ENCODE peak calls at places on chromosomes 13 and 19, in ten cellular contexts. D, T, S, Q, B, G, P, O, C and H are unnamed samples.

GRCh38 chr13:44004881-44005280 is 125.2 kb downstream of the LACC1 start:
- DNase-seq in D (no peak), P (no peak), S (no peak), B (peak; percentile 67), T (no peak), Q (no peak), G (no peak), O (no peak), C (no peak), H (no peak)

GRCh38 chr13:48564046-48564445 is 31.2 kb upstream of the RCBTB2 start:
- DNase-seq in O (no peak), S (no peak), G (no peak), B (peak; percentile 55), C (no peak), D (no peak), P (no peak), T (no peak), Q (no peak), H (no peak)

GRCh38 chr19:11752244-11752736 is 13.5 kb upstream of the ZNF823 start:
- DNase-seq in O (no peak), B (no peak), T (no peak), G (no peak), S (no peak), C (no peak), D (no peak), Q (no peak), P (no peak), H (no peak)

GRCh38 chr19:11125994-11126685 is 29.4 kb downstream of the SPC24 start:
- DNase-seq in C (peak; percentile 93), G (peak; percentile 88), B (peak; percentile 68), T (peak; percentile 84), Q (peak; percentile 88), O (no peak), S (peak; percentile 39), P (no peak), D (peak; percentile 86), H (peak; percentile 56)

GRCh38 chr13:41978007-41978406 is 17.1 kb upstream of the VWA8 start:
- DNase-seq in P (no peak), S (no peak), G (no peak), C (no peak), O (no peak), Q (no peak), D (no peak), T (no peak), B (no peak), H (no peak)

GRCh38 chr19:15297416-15298224 is 34.7 kb downstream of the BRD4 start:
- DNase-seq in O (no peak), B (no peak), C (peak; percentile 43), P (no peak), Q (no peak), D (peak; percentile 43), G (no peak), T (no peak), S (peak; percentile 59), H (no peak)

GRCh38 chr19:4717191-4717965 is 6.3 kb downstream of the DPP9 start:
- DNase-seq in D (no peak), B (peak; percentile 69), C (no peak), P (no peak), Q (no peak), O (no peak), T (no peak), G (no peak), S (no peak), H (no peak)

GRCh38 chr19:30556230-30556711 is 184.1 kb downstream of the ZNF536 start:
- DNase-seq in O (no peak), Q (no peak), G (no peak), S (no peak), T (no peak), D (no peak), C (no peak), B (no peak), P (no peak), H (no peak)

GRCh38 chr13:105971312-105971711 is 564.1 kb downstream of the EFNB2 start:
- DNase-seq in S (no peak), C (no peak), D (no peak), T (no peak), B (no peak), O (no peak), Q (no peak), P (no peak), G (no peak), H (no peak)

GRCh38 chr13:103299079-103299478 is 232.9 kb upstream of the SLC10A2 start:
- DNase-seq in O (no peak), B (no peak), C (no peak), D (peak; percentile 60), G (no peak), P (no peak), T (no peak), S (no peak), Q (no peak), H (no peak)

GRCh38 chr13:44249439-44249838 is 124.2 kb upstream of the SERP2 start:
- DNase-seq in G (peak; percentile 73), O (no peak), P (no peak), C (no peak), D (peak; percentile 29), S (no peak), B (peak; percentile 60), T (no peak), Q (no peak), H (no peak)

GRCh38 chr13:49097374-49097773 is 121.7 kb downstream of the FNDC3A start:
- DNase-seq in P (no peak), C (no peak), Q (no peak), D (no peak), G (no peak), S (peak; percentile 13), B (peak; percentile 42), O (no peak), T (no peak), H (no peak)

GRCh38 chr13:31045621-31046081 is 113.2 kb downstream of the TEX26 start:
- DNase-seq in S (peak; percentile 94), B (peak; percentile 92), Q (no peak), C (no peak), G (peak; percentile 61), T (peak; percentile 69), P (peak; percentile 37), O (no peak), D (peak; percentile 83), H (no peak)

DNA sequence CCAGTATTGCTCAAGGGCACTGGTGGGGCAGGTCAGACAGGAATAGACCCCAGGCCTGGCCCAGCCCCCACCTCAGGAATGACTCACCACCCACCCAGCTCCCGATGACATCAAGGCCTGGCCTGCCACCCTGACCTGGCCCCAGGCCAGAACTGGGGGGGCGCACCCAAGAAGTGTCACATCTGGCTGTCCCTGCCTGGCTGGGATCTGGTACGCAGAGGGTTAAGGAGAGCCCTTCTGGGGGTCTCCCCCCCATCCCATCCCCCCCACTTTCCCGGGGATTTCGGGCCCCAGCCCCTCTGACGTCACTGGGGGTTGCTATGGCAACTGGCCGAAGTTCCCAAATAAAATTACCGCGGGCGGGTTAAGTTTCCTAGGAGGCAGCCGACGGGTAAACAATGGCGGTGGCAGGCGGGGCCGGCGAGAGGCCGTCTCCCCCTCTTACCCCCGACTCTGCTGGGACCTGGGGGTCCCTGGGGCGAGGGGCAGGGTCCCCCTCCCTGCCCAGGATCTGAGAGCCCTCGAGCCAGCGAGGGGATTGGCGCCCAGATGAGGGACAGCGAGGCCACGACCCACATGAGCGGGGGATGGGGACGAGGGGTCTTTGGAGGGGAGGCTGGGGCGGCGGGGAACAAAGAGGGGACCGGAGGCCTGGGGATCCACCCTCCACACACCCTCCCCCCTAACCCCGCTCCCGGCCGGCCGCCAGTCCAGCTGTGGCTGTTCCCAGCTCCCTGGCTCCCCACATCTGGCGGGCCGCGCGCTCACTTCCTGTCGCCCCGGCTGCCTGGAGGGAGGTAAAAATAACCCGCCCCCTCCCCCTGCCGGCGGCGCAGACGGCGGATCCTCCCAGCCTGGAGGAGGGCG is 29.7 kb upstream of the NANOS3 start:
- DNase-seq in G (peak; percentile 94), D (peak; percentile 93), C (peak; percentile 95), T (peak; percentile 90), Q (peak; percentile 98), B (peak; percentile 89), P (no peak), O (peak; percentile 98), S (peak; percentile 87), H (peak; percentile 65)
- TF ChIP-seq POLR2A in G (peak; percentile 69), D (peak; percentile 92), C (no peak), T (no peak), Q (peak; percentile 87), B (peak; percentile 26), P (peak; percentile 72), O (peak; percentile 86), S (peak; percentile 31), H (peak; percentile 27)

GRCh38 chr13:40375522-40376171 is 290.8 kb downstream of the FOXO1 start:
- DNase-seq in D (no peak), P (no peak), G (no peak), S (no peak), T (no peak), B (no peak), C (no peak), Q (peak; percentile 89), O (no peak), H (no peak)
- TF ChIP-seq POLR2AphosphoS5 in D (no peak), P (no peak), G (no peak), S (no peak), T (no peak), B (no peak), C (no peak), Q (peak; percentile 49), O (no peak), H (no peak)

GRCh38 chr13:113837554-113838355 is 26.1 kb downstream of the GAS6 start:
- DNase-seq in O (peak; percentile 90), P (no peak), B (peak; percentile 92), C (no peak), Q (peak; percentile 96), G (peak; percentile 89), S (peak; percentile 67), D (peak; percentile 84), T (peak; percentile 89), H (no peak)
- TF ChIP-seq POLR2A in O (no peak), P (no peak), B (peak; percentile 40), C (no peak), Q (no peak), G (no peak), S (no peak), D (no peak), T (no peak), H (no peak)

DNA sequence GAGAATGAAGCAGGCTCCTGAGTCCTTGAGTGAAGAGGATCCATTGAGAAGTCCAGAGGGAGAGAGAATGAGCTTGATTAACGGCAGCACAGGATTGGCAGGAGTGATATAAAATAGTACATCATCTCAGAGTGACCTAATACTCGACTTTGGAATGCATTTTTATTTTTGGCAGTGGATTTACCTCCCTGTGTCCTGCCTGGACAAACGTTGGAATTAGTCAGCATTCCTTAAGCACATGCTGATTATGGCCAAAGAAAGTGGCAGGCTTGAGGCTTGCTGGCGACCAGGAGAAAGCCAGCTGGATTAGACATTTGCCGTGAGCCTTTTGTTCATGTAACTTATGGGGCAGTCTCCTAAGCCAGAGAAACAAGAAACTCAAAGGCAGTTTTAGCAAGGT is 22.9 kb downstream of the LRCH1 start:
- DNase-seq in G (no peak), D (no peak), S (no peak), C (no peak), B (no peak), P (no peak), O (no peak), T (no peak), Q (no peak), H (no peak)
- TF ChIP-seq POLR2AphosphoS5 in G (no peak), D (no peak), S (no peak), C (peak; percentile 7), B (no peak), P (no peak), O (no peak), T (peak; percentile 77), Q (no peak), H (no peak)

GRCh38 chr13:111994578-111994977 is 72.4 kb upstream of the SOX1 start:
- DNase-seq in B (no peak), D (no peak), S (no peak), O (no peak), T (no peak), G (no peak), Q (no peak), P (no peak), C (no peak), H (no peak)
- TF ChIP-seq POLR2A in B (no peak), D (no peak), S (no peak), O (no peak), T (no peak), G (no peak), Q (no peak), P (no peak), C (no peak), H (no peak)